ENCODE peak calls at places on chromosomes 11 and 22, in ten cellular contexts. One of them, this sample, is unnamed.

GRCh38 chr11:75238595-75239245 is 1.9 kb upstream of the TPBGL start:
- DNase-seq in mucosa of descending colon: no peak
- DNase-seq in ovary: no peak
- DNase-seq in heart right ventricle: no peak
- DNase-seq in adrenal gland: no peak
- DNase-seq in fibroblast of lung: no peak
- DNase-seq in HFF-Myc: no peak
- DNase-seq in right atrium auricular region: no peak
- DNase-seq in CD8-positive, alpha-beta T cell: no peak
- DNase-seq in endodermal cell: peak; percentile 38
- DNase-seq in this sample: no peak

GRCh38 chr11:74443071-74443864 is 24.1 kb downstream of the KCNE3 start:
- DNase-seq in fibroblast of lung: no peak
- DNase-seq in HFF-Myc: no peak
- DNase-seq in right atrium auricular region: no peak
- DNase-seq in ovary: no peak
- DNase-seq in endodermal cell: peak; percentile 75
- DNase-seq in CD8-positive, alpha-beta T cell: no peak
- DNase-seq in adrenal gland: no peak
- DNase-seq in heart right ventricle: no peak
- DNase-seq in mucosa of descending colon: peak; percentile 46
- DNase-seq in this sample: no peak

GRCh38 chr11:64294665-64295289 is 3.7 kb downstream of the KCNK4 start:
- DNase-seq in heart right ventricle: no peak
- DNase-seq in CD8-positive, alpha-beta T cell: no peak
- DNase-seq in HFF-Myc: no peak
- DNase-seq in adrenal gland: no peak
- DNase-seq in fibroblast of lung: no peak
- DNase-seq in right atrium auricular region: no peak
- DNase-seq in endodermal cell: no peak
- DNase-seq in mucosa of descending colon: no peak
- DNase-seq in ovary: no peak
- DNase-seq in this sample: no peak

GRCh38 chr11:95108671-95109551 is 19.3 kb downstream of the ENDOD1 start:
- DNase-seq in adrenal gland: no peak
- DNase-seq in fibroblast of lung: peak; percentile 8
- DNase-seq in CD8-positive, alpha-beta T cell: no peak
- DNase-seq in HFF-Myc: no peak
- DNase-seq in mucosa of descending colon: no peak
- DNase-seq in ovary: no peak
- DNase-seq in endodermal cell: peak; percentile 48
- DNase-seq in heart right ventricle: peak; percentile 37
- DNase-seq in right atrium auricular region: no peak
- DNase-seq in this sample: no peak

GRCh38 chr11:109794501-109794900 is 298.7 kb upstream of the ZC3H12C start:
- DNase-seq in adrenal gland: no peak
- DNase-seq in fibroblast of lung: no peak
- DNase-seq in HFF-Myc: no peak
- DNase-seq in CD8-positive, alpha-beta T cell: no peak
- DNase-seq in mucosa of descending colon: no peak
- DNase-seq in endodermal cell: no peak
- DNase-seq in ovary: no peak
- DNase-seq in right atrium auricular region: no peak
- DNase-seq in heart right ventricle: no peak
- DNase-seq in this sample: peak; percentile 76

GRCh38 chr22:28817919-28818859 is 17.8 kb upstream of the XBP1 start:
- DNase-seq in CD8-positive, alpha-beta T cell: no peak
- DNase-seq in endodermal cell: no peak
- DNase-seq in fibroblast of lung: no peak
- DNase-seq in HFF-Myc: no peak
- DNase-seq in heart right ventricle: peak; percentile 30
- DNase-seq in adrenal gland: peak; percentile 83
- DNase-seq in mucosa of descending colon: peak; percentile 67
- DNase-seq in right atrium auricular region: no peak
- DNase-seq in ovary: no peak
- DNase-seq in this sample: peak; percentile 58

GRCh38 chr22:47060718-47061117 is 298.3 kb downstream of the TBC1D22A start:
- DNase-seq in adrenal gland: no peak
- DNase-seq in HFF-Myc: no peak
- DNase-seq in mucosa of descending colon: no peak
- DNase-seq in fibroblast of lung: no peak
- DNase-seq in heart right ventricle: no peak
- DNase-seq in ovary: no peak
- DNase-seq in CD8-positive, alpha-beta T cell: no peak
- DNase-seq in endodermal cell: no peak
- DNase-seq in right atrium auricular region: no peak
- DNase-seq in this sample: no peak

GRCh38 chr11:99199336-99199735 is 178.6 kb downstream of the CNTN5 start:
- DNase-seq in adrenal gland: no peak
- DNase-seq in right atrium auricular region: no peak
- DNase-seq in fibroblast of lung: no peak
- DNase-seq in endodermal cell: no peak
- DNase-seq in CD8-positive, alpha-beta T cell: no peak
- DNase-seq in heart right ventricle: no peak
- DNase-seq in ovary: no peak
- DNase-seq in mucosa of descending colon: no peak
- DNase-seq in HFF-Myc: no peak
- DNase-seq in this sample: no peak

GRCh38 chr11:83054001-83054400 is 17.7 kb downstream of the RAB30 start:
- DNase-seq in CD8-positive, alpha-beta T cell: no peak
- DNase-seq in mucosa of descending colon: no peak
- DNase-seq in HFF-Myc: no peak
- DNase-seq in ovary: no peak
- DNase-seq in right atrium auricular region: no peak
- DNase-seq in fibroblast of lung: no peak
- DNase-seq in heart right ventricle: no peak
- DNase-seq in adrenal gland: no peak
- DNase-seq in endodermal cell: no peak
- DNase-seq in this sample: peak; percentile 64

DNA sequence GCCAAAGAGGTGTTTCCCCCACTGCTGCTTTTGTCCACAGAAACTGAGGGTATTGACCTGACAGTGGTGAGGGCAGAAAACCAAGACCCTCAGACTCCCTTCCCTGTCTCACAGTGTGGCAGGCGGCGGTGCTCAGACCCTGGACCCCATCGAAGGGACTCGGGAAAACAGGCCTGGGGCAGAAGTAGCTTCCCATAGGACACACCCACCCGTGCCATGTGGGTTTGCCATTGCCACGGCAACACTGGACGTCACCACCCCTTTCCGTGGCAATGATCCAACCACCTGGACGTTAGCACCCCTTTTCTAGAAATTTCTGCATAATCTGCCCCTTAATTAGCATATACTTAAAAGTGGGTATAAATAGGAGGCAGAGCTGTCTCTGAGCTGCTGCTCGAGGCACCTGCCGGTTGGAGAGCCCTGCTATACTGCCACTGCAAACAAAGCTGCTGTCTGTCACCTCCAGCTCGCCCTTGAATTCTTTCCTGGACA is 10.6 kb downstream of the MLC1 start:
- DNase-seq in heart right ventricle: no peak
- DNase-seq in CD8-positive, alpha-beta T cell: no peak
- DNase-seq in endodermal cell: peak; percentile 83
- DNase-seq in adrenal gland: no peak
- DNase-seq in fibroblast of lung: no peak
- DNase-seq in HFF-Myc: no peak
- DNase-seq in right atrium auricular region: no peak
- DNase-seq in ovary: no peak
- DNase-seq in mucosa of descending colon: peak; percentile 59
- DNase-seq in this sample: no peak
- H3K4me3 ChIP-seq in heart right ventricle: no peak overlapping the region
- H3K4me3 ChIP-seq in CD8-positive, alpha-beta T cell: no peak overlapping the region
- H3K4me3 ChIP-seq in endodermal cell: no peak overlapping the region
- H3K4me3 ChIP-seq in adrenal gland: no peak overlapping the region
- H3K4me3 ChIP-seq in fibroblast of lung: no peak overlapping the region
- H3K4me3 ChIP-seq in HFF-Myc: no peak overlapping the region
- H3K4me3 ChIP-seq in right atrium auricular region: no peak overlapping the region
- H3K4me3 ChIP-seq in ovary: no peak overlapping the region
- H3K4me3 ChIP-seq in mucosa of descending colon: no peak overlapping the region
- H3K4me3 ChIP-seq in this sample: no peak overlapping the region

DNA sequence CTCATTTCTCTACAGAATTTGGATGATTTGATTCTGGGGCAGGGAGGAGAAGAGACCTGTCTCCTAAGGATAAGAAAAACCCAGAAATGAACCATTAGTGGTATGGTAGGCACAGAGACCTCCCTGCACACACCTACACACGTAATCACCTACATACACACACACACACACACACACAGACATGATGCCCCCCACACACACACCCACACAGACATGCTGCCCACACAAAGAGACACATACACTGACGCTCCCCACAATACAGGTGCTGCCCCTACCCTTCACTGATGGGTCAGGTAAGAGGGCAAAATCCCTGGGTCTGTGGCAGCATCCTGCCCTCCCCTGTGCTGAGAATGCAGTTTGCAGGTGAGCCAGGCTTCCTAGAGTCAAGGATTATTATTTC is 1.1 kb upstream of the SYT7 start:
- DNase-seq in mucosa of descending colon: no peak
- DNase-seq in CD8-positive, alpha-beta T cell: no peak
- DNase-seq in HFF-Myc: no peak
- DNase-seq in endodermal cell: no peak
- DNase-seq in right atrium auricular region: no peak
- DNase-seq in heart right ventricle: no peak
- DNase-seq in ovary: no peak
- DNase-seq in adrenal gland: no peak
- DNase-seq in fibroblast of lung: no peak
- DNase-seq in this sample: no peak
- H3K4me3 ChIP-seq in mucosa of descending colon: no peak overlapping the region
- H3K4me3 ChIP-seq in CD8-positive, alpha-beta T cell: no peak overlapping the region
- H3K4me3 ChIP-seq in HFF-Myc: no peak overlapping the region
- H3K4me3 ChIP-seq in endodermal cell: no peak overlapping the region
- H3K4me3 ChIP-seq in right atrium auricular region: no peak overlapping the region
- H3K4me3 ChIP-seq in heart right ventricle: no peak overlapping the region
- H3K4me3 ChIP-seq in ovary: no peak overlapping the region
- H3K4me3 ChIP-seq in adrenal gland: no peak overlapping the region
- H3K4me3 ChIP-seq in fibroblast of lung: no peak overlapping the region
- H3K4me3 ChIP-seq in this sample: no peak overlapping the region

DNA sequence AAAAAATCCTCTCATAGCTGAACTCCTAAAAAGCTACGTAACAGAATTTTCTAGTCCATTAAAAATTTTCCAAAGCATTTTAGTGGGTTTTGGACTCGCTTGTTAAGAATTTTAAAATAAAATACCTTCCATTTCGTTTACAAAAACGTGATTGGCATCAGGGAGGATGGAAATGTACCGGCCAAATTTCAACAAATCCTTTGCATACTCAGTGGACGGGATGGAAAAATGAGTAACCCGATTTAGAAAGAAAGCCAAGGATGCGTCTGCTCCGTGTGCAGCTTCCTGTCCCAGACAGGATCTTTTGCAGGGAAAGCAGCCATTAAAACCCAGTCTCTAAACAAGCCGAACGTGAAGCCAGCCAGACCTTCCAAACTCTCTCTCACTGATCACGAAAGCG is 15.6 kb downstream of the TMEM184B start:
- DNase-seq in CD8-positive, alpha-beta T cell: no peak
- DNase-seq in adrenal gland: peak; percentile 51
- DNase-seq in mucosa of descending colon: no peak
- DNase-seq in right atrium auricular region: no peak
- DNase-seq in ovary: no peak
- DNase-seq in HFF-Myc: no peak
- DNase-seq in endodermal cell: no peak
- DNase-seq in heart right ventricle: peak; percentile 47
- DNase-seq in fibroblast of lung: peak; percentile 61
- DNase-seq in this sample: no peak
- H3K4me3 ChIP-seq in CD8-positive, alpha-beta T cell: no peak overlapping the region
- H3K4me3 ChIP-seq in adrenal gland: no peak overlapping the region
- H3K4me3 ChIP-seq in mucosa of descending colon: no peak overlapping the region
- H3K4me3 ChIP-seq in right atrium auricular region: no peak overlapping the region
- H3K4me3 ChIP-seq in ovary: no peak overlapping the region
- H3K4me3 ChIP-seq in HFF-Myc: peak overlapping the region; percentile 32
- H3K4me3 ChIP-seq in endodermal cell: no peak overlapping the region
- H3K4me3 ChIP-seq in heart right ventricle: peak overlapping the region; percentile 18
- H3K4me3 ChIP-seq in fibroblast of lung: peak overlapping the region; percentile 41
- H3K4me3 ChIP-seq in this sample: no peak overlapping the region

DNA sequence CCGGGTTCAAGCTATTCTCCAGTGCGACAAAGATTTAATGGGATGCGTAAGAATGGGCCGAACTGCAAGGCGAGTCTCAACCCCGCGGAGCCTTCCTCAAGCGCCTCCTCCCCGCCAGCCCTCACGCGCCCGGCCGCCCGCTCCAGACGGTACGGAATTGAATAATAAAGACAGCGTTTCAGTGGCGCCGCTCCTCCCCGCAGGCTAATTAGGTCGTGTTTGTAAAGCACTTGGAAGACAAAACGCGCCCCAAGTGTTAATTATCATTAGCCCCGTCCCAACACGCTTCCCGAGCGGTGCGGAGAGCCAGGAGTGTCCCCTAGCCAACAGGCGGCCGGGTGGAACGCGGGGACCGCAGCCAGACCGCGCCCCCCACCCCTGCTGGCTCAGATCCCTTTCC is 192.0 kb downstream of the BUD13 start:
- DNase-seq in CD8-positive, alpha-beta T cell: no peak
- DNase-seq in heart right ventricle: no peak
- DNase-seq in right atrium auricular region: no peak
- DNase-seq in adrenal gland: no peak
- DNase-seq in fibroblast of lung: no peak
- DNase-seq in HFF-Myc: no peak
- DNase-seq in mucosa of descending colon: no peak
- DNase-seq in endodermal cell: peak; percentile 94
- DNase-seq in ovary: no peak
- DNase-seq in this sample: no peak
- H3K4me3 ChIP-seq in CD8-positive, alpha-beta T cell: no peak overlapping the region
- H3K4me3 ChIP-seq in heart right ventricle: peak overlapping the region; percentile 9
- H3K4me3 ChIP-seq in right atrium auricular region: peak overlapping the region; percentile 8
- H3K4me3 ChIP-seq in adrenal gland: no peak overlapping the region
- H3K4me3 ChIP-seq in fibroblast of lung: no peak overlapping the region
- H3K4me3 ChIP-seq in HFF-Myc: no peak overlapping the region
- H3K4me3 ChIP-seq in mucosa of descending colon: no peak overlapping the region
- H3K4me3 ChIP-seq in endodermal cell: peak overlapping the region; percentile 65
- H3K4me3 ChIP-seq in ovary: no peak overlapping the region
- H3K4me3 ChIP-seq in this sample: no peak overlapping the region

GRCh38 chr22:45240810-45241631 is at the start of gene KIAA0930:
- DNase-seq in ovary: peak; percentile 86
- DNase-seq in heart right ventricle: peak; percentile 83
- DNase-seq in right atrium auricular region: peak; percentile 75
- DNase-seq in adrenal gland: peak; percentile 82
- DNase-seq in HFF-Myc: no peak
- DNase-seq in fibroblast of lung: peak; percentile 64
- DNase-seq in CD8-positive, alpha-beta T cell: peak; percentile 78
- DNase-seq in endodermal cell: peak; percentile 96
- DNase-seq in mucosa of descending colon: peak; percentile 90
- DNase-seq in this sample: peak; percentile 88

GRCh38 chr22:45240137-45240809 is 421 bp downstream of the KIAA0930 start:
- DNase-seq in fibroblast of lung: no peak
- DNase-seq in heart right ventricle: no peak
- DNase-seq in right atrium auricular region: no peak
- DNase-seq in HFF-Myc: no peak
- DNase-seq in mucosa of descending colon: peak; percentile 67
- DNase-seq in endodermal cell: peak; percentile 71
- DNase-seq in adrenal gland: no peak
- DNase-seq in CD8-positive, alpha-beta T cell: peak; percentile 13
- DNase-seq in ovary: peak; percentile 52
- DNase-seq in this sample: peak; percentile 69

GRCh38 chr22:45239378-45240136 is 1.1 kb downstream of the KIAA0930 start:
- DNase-seq in mucosa of descending colon: no peak
- DNase-seq in right atrium auricular region: no peak
- DNase-seq in endodermal cell: no peak
- DNase-seq in ovary: no peak
- DNase-seq in heart right ventricle: no peak
- DNase-seq in adrenal gland: no peak
- DNase-seq in fibroblast of lung: no peak
- DNase-seq in CD8-positive, alpha-beta T cell: no peak
- DNase-seq in HFF-Myc: no peak
- DNase-seq in this sample: peak; percentile 48

GRCh38 chr22:45237065-45237990 is 3.4 kb downstream of the KIAA0930 start:
- DNase-seq in HFF-Myc: no peak
- DNase-seq in mucosa of descending colon: no peak
- DNase-seq in CD8-positive, alpha-beta T cell: no peak
- DNase-seq in ovary: no peak
- DNase-seq in adrenal gland: no peak
- DNase-seq in heart right ventricle: no peak
- DNase-seq in right atrium auricular region: no peak
- DNase-seq in endodermal cell: no peak
- DNase-seq in fibroblast of lung: no peak
- DNase-seq in this sample: no peak

GRCh38 chr22:45238431-45239377 is 2.0 kb downstream of the KIAA0930 start:
- DNase-seq in endodermal cell: no peak
- DNase-seq in heart right ventricle: no peak
- DNase-seq in fibroblast of lung: no peak
- DNase-seq in mucosa of descending colon: no peak
- DNase-seq in adrenal gland: peak; percentile 45
- DNase-seq in right atrium auricular region: no peak
- DNase-seq in CD8-positive, alpha-beta T cell: no peak
- DNase-seq in ovary: no peak
- DNase-seq in HFF-Myc: no peak
- DNase-seq in this sample: no peak
- H3K4me3 ChIP-seq in endodermal cell: no peak overlapping the region
- H3K4me3 ChIP-seq in heart right ventricle: no peak overlapping the region
- H3K4me3 ChIP-seq in fibroblast of lung: peak overlapping the region; percentile 72
- H3K4me3 ChIP-seq in mucosa of descending colon: no peak overlapping the region
- H3K4me3 ChIP-seq in adrenal gland: no peak overlapping the region
- H3K4me3 ChIP-seq in right atrium auricular region: no peak overlapping the region
- H3K4me3 ChIP-seq in CD8-positive, alpha-beta T cell: no peak overlapping the region
- H3K4me3 ChIP-seq in ovary: no peak overlapping the region
- H3K4me3 ChIP-seq in HFF-Myc: peak overlapping the region; percentile 73
- H3K4me3 ChIP-seq in this sample: peak overlapping the region; percentile 88

This sample was measured in Karpas-422.